ENCODE peak calls at places on chromosome X, in eight cellular contexts. I is COR-L47; G is psoas muscle; Q is anterior cingulate cortex; J is frontal cortex; P is stimulated activated CD8-positive, alpha-beta memory T cell treated with anti-CD3 and anti-CD28 coated beads, Interleukin-15, amount 100 ng/mL, for 24 hours; S is T follicular helper cell; H is Jurkat, Clone E6-1. F is an unnamed sample.

GRCh38 chrX:26286836-26287235 is 70.9 kb downstream of the MAGEB5 start:
- DNase-seq in P (no peak), Q (no peak), S (no peak), G (no peak), J (no peak), I (no peak), H (no peak), F (no peak)

GRCh38 chrX:1392376-1393130 is 640 bp upstream of the SLC25A6 start:
- DNase-seq in I (no peak), Q (no peak), P (peak), G (no peak), S (no peak), H (peak), J (peak), F (no peak)

GRCh38 chrX:29661290-29661689 is 554.1 kb upstream of the MAGEB2 start:
- DNase-seq in I (no peak), Q (no peak), G (no peak), H (no peak), P (no peak), S (no peak), J (no peak), F (no peak)

GRCh38 chrX:153926863-153927685 is 1.0 kb upstream of the ARHGAP4 start:
- DNase-seq in G (peak), S (peak), J (no peak), I (peak), P (no peak), Q (no peak), H (peak), F (no peak)

GRCh38 chrX:31483336-31483735 is 411.5 kb upstream of the FTHL17 start:
- DNase-seq in J (no peak), Q (no peak), S (no peak), H (no peak), G (no peak), P (no peak), I (no peak), F (no peak)

GRCh38 chrX:34900691-34901090 is 41.9 kb upstream of the FAM47B start:
- DNase-seq in I (no peak), Q (no peak), H (no peak), J (no peak), S (no peak), P (no peak), G (no peak), F (no peak)

GRCh38 chrX:132058975-132059374 is 35.9 kb downstream of the STK26 start:
- DNase-seq in S (no peak), Q (no peak), P (no peak), H (peak), I (no peak), J (no peak), G (no peak), F (no peak)

GRCh38 chrX:55026143-55026542 is 4.6 kb downstream of the ALAS2 start:
- DNase-seq in I (no peak), P (no peak), Q (no peak), S (no peak), H (no peak), G (no peak), J (no peak), F (no peak)

GRCh38 chrX:136395271-136395670 is 92.5 kb upstream of the BRS3 start:
- DNase-seq in H (no peak), J (no peak), Q (no peak), P (no peak), I (no peak), G (no peak), S (no peak), F (no peak)

GRCh38 chrX:133440797-133441163 is 25.5 kb upstream of the GPC4 start:
- DNase-seq in J (no peak), H (no peak), P (no peak), S (no peak), G (no peak), Q (no peak), I (no peak), F (no peak)

GRCh38 chrX:111352424-111352823 is 59.6 kb downstream of the DCX start:
- DNase-seq in I (peak), H (no peak), P (no peak), S (no peak), Q (no peak), G (peak), J (no peak), F (no peak)

GRCh38 chrX:25275159-25275558 is 259.4 kb upstream of the ARX start:
- DNase-seq in I (no peak), P (no peak), H (no peak), J (no peak), S (no peak), G (no peak), Q (no peak), F (no peak)

GRCh38 chrX:49276671-49277519 is 7.3 kb downstream of the PPP1R3F start:
- DNase-seq in J (no peak), S (no peak), G (no peak), H (no peak), Q (no peak), I (no peak), P (no peak), F (no peak)

GRCh38 chrX:147738260-147738659 is 173.5 kb upstream of the FMR1 start:
- DNase-seq in H (peak), P (no peak), I (no peak), Q (no peak), S (no peak), G (no peak), J (no peak), F (no peak)

F was measured in amygdala.